ENCODE peak calls at places on chromosomes 13 and 19, in ten cellular contexts. V is H54, P is stomach, D is ovary, Z is gastrocnemius medialis, B is lower leg skin, K is GM12891, N is tibial nerve, U is heart left ventricle, F is A549. S is an unnamed sample.

GRCh38 chr19:43562698-43563241 is 12.6 kb downstream of the XRCC1 start:
- DNase-seq in V (peak), P (peak), D (peak), Z (peak), B (peak), K (no peak), N (peak), U (peak), F (no peak), S (peak)

GRCh38 chr19:43318203-43318602 is 35.3 kb upstream of the CD177 start:
- DNase-seq in V (no peak), P (no peak), D (no peak), Z (no peak), B (no peak), K (no peak), N (no peak), U (no peak), F (no peak), S (no peak)

GRCh38 chr13:106561551-106562170 is 6.3 kb downstream of the ARGLU1 start:
- DNase-seq in V (no peak), P (no peak), D (no peak), Z (no peak), B (no peak), K (peak), N (no peak), U (peak), F (no peak), S (peak)

GRCh38 chr13:39531646-39532045 is 71.3 kb downstream of the LHFPL6 start:
- DNase-seq in V (no peak), P (no peak), D (no peak), Z (no peak), B (no peak), K (no peak), N (no peak), U (no peak), F (no peak), S (no peak)

GRCh38 chr13:43132228-43132627 is 108.8 kb downstream of the DNAJC15 start:
- DNase-seq in V (peak), P (peak), D (no peak), Z (no peak), B (no peak), K (no peak), N (no peak), U (no peak), F (peak), S (peak)

GRCh38 chr19:33376423-33376822 is 2.9 kb downstream of the CEBPG start:
- DNase-seq in V (peak), P (peak), D (peak), Z (peak), B (peak), K (no peak), N (peak), U (peak), F (peak), S (no peak)

GRCh38 chr19:6038634-6039405 is 60.9 kb upstream of the RANBP3 start:
- DNase-seq in V (no peak), P (no peak), D (no peak), Z (no peak), B (peak), K (peak), N (no peak), U (no peak), F (no peak), S (no peak)

GRCh38 chr13:51785592-51786424 is 18.2 kb downstream of the DHRS12 start:
- DNase-seq in V (no peak), P (peak), D (peak), Z (peak), B (no peak), K (no peak), N (peak), U (peak), F (no peak), S (peak)

GRCh38 chr13:48491423-48492122 is 41.3 kb downstream of the RCBTB2 start:
- DNase-seq in V (no peak), P (no peak), D (no peak), Z (no peak), B (no peak), K (no peak), N (no peak), U (no peak), F (no peak), S (peak)

GRCh38 chr19:32879741-32880140 is 10.2 kb upstream of the SLC7A9 start:
- DNase-seq in V (no peak), P (peak), D (no peak), Z (no peak), B (no peak), K (no peak), N (no peak), U (no peak), F (no peak), S (no peak)

GRCh38 chr19:21468791-21469190 is 36.6 kb upstream of the ZNF429 start:
- DNase-seq in V (no peak), P (no peak), D (no peak), Z (no peak), B (peak), K (no peak), N (no peak), U (no peak), F (no peak), S (no peak)

GRCh38 chr19:19615086-19615485 is 3.4 kb downstream of the PBX4 start:
- DNase-seq in V (no peak), P (no peak), D (no peak), Z (no peak), B (no peak), K (no peak), N (no peak), U (no peak), F (peak), S (no peak)

GRCh38 chr13:20801704-20802103 is 27.9 kb upstream of the EEF1AKMT1 start:
- DNase-seq in V (no peak), P (no peak), D (no peak), Z (no peak), B (no peak), K (no peak), N (no peak), U (no peak), F (no peak), S (peak)

GRCh38 chr13:100490692-100491091 is 97.9 kb downstream of the GGACT start:
- DNase-seq in V (no peak), P (no peak), D (no peak), Z (no peak), B (peak), K (no peak), N (no peak), U (no peak), F (no peak), S (no peak)

GRCh38 chr13:101570410-101570809 is 117.9 kb downstream of the ITGBL1 start:
- DNase-seq in V (no peak), P (no peak), D (no peak), Z (no peak), B (no peak), K (no peak), N (no peak), U (no peak), F (peak), S (no peak)

GRCh38 chr19:34975056-34975455 is 11.0 kb upstream of the ZNF792 start:
- DNase-seq in V (no peak), P (no peak), D (no peak), Z (no peak), B (peak), K (no peak), N (no peak), U (no peak), F (no peak), S (no peak)

GRCh38 chr19:6110360-6110977 is at the start of gene RFX2:
- DNase-seq in V (peak), P (peak), D (peak), Z (peak), B (peak), K (peak), N (peak), U (peak), F (peak), S (peak)

GRCh38 chr13:68176486-68176885 is 946.4 kb upstream of the PCDH9 start:
- DNase-seq in V (peak), P (no peak), D (no peak), Z (no peak), B (no peak), K (no peak), N (no peak), U (no peak), F (peak), S (no peak)

GRCh38 chr19:15025237-15025636 is 24.0 kb upstream of the CASP14 start:
- DNase-seq in V (peak), P (no peak), D (no peak), Z (no peak), B (no peak), K (no peak), N (no peak), U (no peak), F (peak), S (peak)

DNA sequence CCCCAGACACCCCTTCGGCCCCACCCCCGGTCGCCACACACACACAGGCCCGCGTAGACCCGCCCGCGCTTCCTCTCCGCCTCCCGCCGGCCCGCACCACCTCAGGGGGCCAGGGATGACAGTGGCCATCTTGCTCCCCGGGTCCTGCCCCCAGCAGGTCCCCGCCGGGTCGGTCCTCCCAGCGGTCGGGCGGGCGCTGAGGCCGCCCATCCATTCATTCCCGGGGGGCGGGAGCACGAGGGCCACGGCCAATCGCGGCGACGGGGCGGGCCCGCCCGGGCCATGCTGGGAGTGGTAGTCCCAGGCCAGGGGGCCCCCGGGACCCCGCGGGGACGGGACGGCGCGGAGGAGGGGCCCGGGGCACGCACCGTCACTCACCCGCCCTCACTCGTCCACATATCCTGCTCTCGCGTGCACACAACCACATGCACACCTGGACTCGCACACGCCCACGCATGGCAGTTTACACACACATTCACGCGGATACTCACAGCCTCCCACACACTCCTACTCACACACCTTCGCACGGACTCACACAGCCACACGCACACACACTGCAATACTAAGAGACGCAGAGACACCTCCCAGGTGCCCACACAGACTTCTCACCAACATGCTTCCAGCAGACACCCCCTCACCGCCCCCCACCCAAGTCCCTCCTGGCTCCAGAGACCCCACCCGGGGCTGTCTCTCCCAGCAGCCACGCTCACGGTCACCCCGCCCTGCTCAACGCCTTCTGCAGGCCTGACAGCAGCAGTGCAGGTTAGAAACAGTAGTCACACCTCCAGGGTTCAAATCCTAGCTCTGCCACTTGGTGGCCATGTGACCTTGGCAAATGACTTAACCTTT is at the start of gene DPF1:
- DNase-seq in V (peak), P (peak), D (no peak), Z (no peak), B (no peak), K (peak), N (no peak), U (peak), F (peak), S (peak)
- TF ChIP-seq POLR2A in V (peak), P (no peak), D (no peak), Z (no peak), B (no peak), K (no peak), N (no peak), U (no peak), F (peak), S (no peak)

DNA sequence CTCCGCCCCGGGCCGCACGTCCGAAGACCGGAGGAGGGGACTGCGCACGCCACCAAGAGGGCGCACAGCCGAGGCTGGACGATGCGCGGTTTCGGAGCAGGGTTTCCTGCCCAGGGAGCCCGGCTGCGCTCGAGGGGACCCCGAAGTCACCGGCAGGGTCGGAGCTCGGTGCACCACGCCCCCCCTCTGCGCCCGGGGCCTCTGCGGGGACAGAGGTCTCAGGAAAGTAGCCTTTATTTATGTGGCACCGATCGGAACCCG is 108.9 kb upstream of the DOCK9 start:
- DNase-seq in V (peak), P (no peak), D (no peak), Z (peak), B (peak), K (no peak), N (peak), U (no peak), F (no peak), S (peak)
- TF ChIP-seq POLR2A in V (no peak), P (no peak), D (no peak), Z (no peak), B (no peak), K (no peak), N (no peak), U (peak), F (no peak), S (no peak)

GRCh38 chr19:56398809-56399208 is 5.3 kb upstream of the ZNF583 start:
- DNase-seq in V (no peak), P (no peak), D (no peak), Z (no peak), B (no peak), K (no peak), N (no peak), U (no peak), F (no peak), S (no peak)

GRCh38 chr19:56393119-56394012 is at the start of gene ZNF582:
- DNase-seq in V (peak), P (peak), D (peak), Z (peak), B (peak), K (peak), N (peak), U (peak), F (peak), S (peak)
- TF ChIP-seq POLR2A in V (peak), P (no peak), D (peak), Z (no peak), B (no peak), K (peak), N (no peak), U (peak), F (peak), S (peak)

GRCh38 chr19:29844891-29845575 is 33.2 kb downstream of the CCNE1 start:
- DNase-seq in V (peak), P (peak), D (peak), Z (peak), B (peak), K (peak), N (peak), U (peak), F (peak), S (peak)
- TF ChIP-seq POLR2A in V (peak), P (no peak), D (no peak), Z (peak), B (no peak), K (peak), N (no peak), U (peak), F (peak), S (no peak)

GRCh38 chr19:48284891-48285290 is 15.0 kb downstream of the ZNF114 start:
- DNase-seq in V (no peak), P (no peak), D (no peak), Z (no peak), B (no peak), K (no peak), N (no peak), U (no peak), F (no peak), S (no peak)

GRCh38 chr19:48274938-48275337 is 5.1 kb downstream of the ZNF114 start:
- DNase-seq in V (no peak), P (no peak), D (no peak), Z (no peak), B (no peak), K (no peak), N (no peak), U (no peak), F (no peak), S (no peak)

GRCh38 chr19:48283908-48284307 is 14.0 kb downstream of the ZNF114 start:
- DNase-seq in V (no peak), P (no peak), D (no peak), Z (no peak), B (no peak), K (no peak), N (no peak), U (no peak), F (no peak), S (no peak)

GRCh38 chr19:48274173-48274572 is 4.3 kb downstream of the ZNF114 start:
- DNase-seq in V (no peak), P (no peak), D (no peak), Z (no peak), B (no peak), K (no peak), N (no peak), U (no peak), F (no peak), S (no peak)

GRCh38 chr19:48279747-48280146 is 9.9 kb downstream of the ZNF114 start:
- DNase-seq in V (no peak), P (no peak), D (no peak), Z (no peak), B (no peak), K (no peak), N (no peak), U (no peak), F (no peak), S (no peak)
- TF ChIP-seq POLR2A in V (no peak), P (no peak), D (no peak), Z (no peak), B (no peak), K (no peak), N (no peak), U (no peak), F (no peak), S (no peak)

GRCh38 chr19:51539821-51540366 is 8.4 kb upstream of the SIGLEC6 start:
- DNase-seq in V (no peak), P (no peak), D (no peak), Z (no peak), B (no peak), K (no peak), N (no peak), U (no peak), F (no peak), S (no peak)
- TF ChIP-seq POLR2A in V (no peak), P (no peak), D (no peak), Z (no peak), B (no peak), K (no peak), N (no peak), U (no peak), F (no peak), S (no peak)

S was measured in erythroblast.